ENCODE peak calls at places on chromosome 15, in four cellular contexts. One of them, this sample, is unnamed.
A peak's percentile ranks its signal among the peaks of the same experiment; 100 is the strongest.

GRCh38 chr15:64163662-64164362 is 990 bp upstream of the PPIB start:
- DNase-seq in IMR-90: no peak
- DNase-seq in mesenchymal stem cell: peak; percentile 38
- DNase-seq in neuronal stem cell: no peak
- DNase-seq in this sample: no peak

GRCh38 chr15:58392141-58392540 is 39.6 kb upstream of the LIPC start:
- DNase-seq in IMR-90: no peak
- DNase-seq in mesenchymal stem cell: no peak
- DNase-seq in neuronal stem cell: no peak
- DNase-seq in this sample: no peak

GRCh38 chr15:70246623-70247200 is 149.0 kb upstream of the TLE3 start:
- DNase-seq in IMR-90: no peak
- DNase-seq in mesenchymal stem cell: no peak
- DNase-seq in neuronal stem cell: no peak
- DNase-seq in this sample: no peak

GRCh38 chr15:97993310-97993738 is 32.8 kb downstream of the ARRDC4 start:
- DNase-seq in IMR-90: no peak
- DNase-seq in mesenchymal stem cell: no peak
- DNase-seq in neuronal stem cell: no peak
- DNase-seq in this sample: no peak

GRCh38 chr15:83919319-83919830 is 265.5 kb downstream of the ADAMTSL3 start:
- DNase-seq in IMR-90: no peak
- DNase-seq in mesenchymal stem cell: no peak
- DNase-seq in neuronal stem cell: no peak
- DNase-seq in this sample: no peak

GRCh38 chr15:62940755-62941361 is 101.7 kb upstream of the TPM1 start:
- DNase-seq in IMR-90: peak; percentile 98
- DNase-seq in mesenchymal stem cell: peak; percentile 99
- DNase-seq in neuronal stem cell: no peak
- DNase-seq in this sample: no peak

GRCh38 chr15:43383070-43383469 is 12.2 kb downstream of the TUBGCP4 start:
- DNase-seq in IMR-90: peak; percentile 78
- DNase-seq in mesenchymal stem cell: peak; percentile 66
- DNase-seq in neuronal stem cell: no peak
- DNase-seq in this sample: no peak

GRCh38 chr15:92011611-92012367 is 158.3 kb downstream of the SLCO3A1 start:
- DNase-seq in IMR-90: no peak
- DNase-seq in mesenchymal stem cell: no peak
- DNase-seq in neuronal stem cell: no peak
- DNase-seq in this sample: peak; percentile 38

GRCh38 chr15:49458145-49458544 is 35.1 kb downstream of the FGF7 start:
- DNase-seq in IMR-90: peak; percentile 63
- DNase-seq in mesenchymal stem cell: no peak
- DNase-seq in neuronal stem cell: no peak
- DNase-seq in this sample: no peak

GRCh38 chr15:92650256-92650655 is 5.3 kb downstream of the FAM174B start:
- DNase-seq in IMR-90: no peak
- DNase-seq in mesenchymal stem cell: no peak
- DNase-seq in neuronal stem cell: no peak
- DNase-seq in this sample: no peak

GRCh38 chr15:32956006-32956405 is 238.2 kb downstream of the GREM1 start:
- DNase-seq in IMR-90: peak; percentile 95
- DNase-seq in mesenchymal stem cell: peak; percentile 61
- DNase-seq in neuronal stem cell: peak; percentile 12
- DNase-seq in this sample: peak; percentile 42

GRCh38 chr15:41695750-41696436 is 35.7 kb downstream of the MGA start:
- DNase-seq in IMR-90: peak; percentile 73
- DNase-seq in mesenchymal stem cell: peak; percentile 64
- DNase-seq in neuronal stem cell: no peak
- DNase-seq in this sample: no peak

GRCh38 chr15:77870195-77871065 is 207.1 kb downstream of the TBC1D2B start:
- DNase-seq in IMR-90: peak; percentile 53
- DNase-seq in mesenchymal stem cell: peak; percentile 65
- DNase-seq in neuronal stem cell: peak; percentile 63
- DNase-seq in this sample: peak; percentile 90

GRCh38 chr15:31217566-31218270 is 108.9 kb upstream of the KLF13 start:
- DNase-seq in IMR-90: no peak
- DNase-seq in mesenchymal stem cell: no peak
- DNase-seq in neuronal stem cell: no peak
- DNase-seq in this sample: no peak

GRCh38 chr15:100031665-100032357 is 298.6 kb upstream of the LYSMD4 start:
- DNase-seq in IMR-90: no peak
- DNase-seq in mesenchymal stem cell: no peak
- DNase-seq in neuronal stem cell: no peak
- DNase-seq in this sample: no peak

GRCh38 chr15:44101944-44102343 is 93.1 kb downstream of the FRMD5 start:
- DNase-seq in IMR-90: peak; percentile 52
- DNase-seq in mesenchymal stem cell: no peak
- DNase-seq in neuronal stem cell: no peak
- DNase-seq in this sample: no peak

GRCh38 chr15:91224750-91225380 is 124.8 kb downstream of the SV2B start:
- DNase-seq in IMR-90: peak; percentile 41
- DNase-seq in mesenchymal stem cell: no peak
- DNase-seq in neuronal stem cell: peak; percentile 67
- DNase-seq in this sample: peak; percentile 33

GRCh38 chr15:70053006-70053702 is 44.6 kb downstream of the TLE3 start:
- DNase-seq in IMR-90: no peak
- DNase-seq in mesenchymal stem cell: no peak
- DNase-seq in neuronal stem cell: no peak
- DNase-seq in this sample: no peak

GRCh38 chr15:79115461-79115860 is 24.9 kb upstream of the RASGRF1 start:
- DNase-seq in IMR-90: no peak
- DNase-seq in mesenchymal stem cell: no peak
- DNase-seq in neuronal stem cell: no peak
- DNase-seq in this sample: peak; percentile 6

GRCh38 chr15:77632760-77633133 is at the start of gene LINGO1:
- DNase-seq in IMR-90: no peak
- DNase-seq in mesenchymal stem cell: peak; percentile 20
- DNase-seq in neuronal stem cell: peak; percentile 35
- DNase-seq in this sample: no peak

GRCh38 chr15:83732196-83732595 is 78.3 kb downstream of the ADAMTSL3 start:
- DNase-seq in IMR-90: no peak
- DNase-seq in mesenchymal stem cell: no peak
- DNase-seq in neuronal stem cell: no peak
- DNase-seq in this sample: no peak

GRCh38 chr15:60804986-60805949 is 326.3 kb upstream of the ICE2 start:
- DNase-seq in IMR-90: peak; percentile 74
- DNase-seq in mesenchymal stem cell: peak; percentile 88
- DNase-seq in neuronal stem cell: no peak
- DNase-seq in this sample: peak; percentile 93

GRCh38 chr15:46646476-46646875 is 1011.6 kb downstream of the SQOR start:
- DNase-seq in IMR-90: no peak
- DNase-seq in mesenchymal stem cell: no peak
- DNase-seq in neuronal stem cell: no peak
- DNase-seq in this sample: no peak

GRCh38 chr15:78715439-78715838 is 74.4 kb upstream of the CHRNB4 start:
- DNase-seq in IMR-90: no peak
- DNase-seq in mesenchymal stem cell: no peak
- DNase-seq in neuronal stem cell: no peak
- DNase-seq in this sample: no peak

GRCh38 chr15:31487811-31488436 is 161.3 kb downstream of the KLF13 start:
- DNase-seq in IMR-90: peak; percentile 43
- DNase-seq in mesenchymal stem cell: no peak
- DNase-seq in neuronal stem cell: no peak
- DNase-seq in this sample: peak; percentile 39

GRCh38 chr15:72341361-72341760 is 21.4 kb upstream of the CELF6 start:
- DNase-seq in IMR-90: no peak
- DNase-seq in mesenchymal stem cell: peak; percentile 29
- DNase-seq in neuronal stem cell: peak; percentile 18
- DNase-seq in this sample: peak; percentile 85

GRCh38 chr15:71807125-71807629 is 3.2 kb upstream of the NR2E3 start:
- DNase-seq in IMR-90: no peak
- DNase-seq in mesenchymal stem cell: peak; percentile 10
- DNase-seq in neuronal stem cell: peak; percentile 57
- DNase-seq in this sample: peak; percentile 65

DNA sequence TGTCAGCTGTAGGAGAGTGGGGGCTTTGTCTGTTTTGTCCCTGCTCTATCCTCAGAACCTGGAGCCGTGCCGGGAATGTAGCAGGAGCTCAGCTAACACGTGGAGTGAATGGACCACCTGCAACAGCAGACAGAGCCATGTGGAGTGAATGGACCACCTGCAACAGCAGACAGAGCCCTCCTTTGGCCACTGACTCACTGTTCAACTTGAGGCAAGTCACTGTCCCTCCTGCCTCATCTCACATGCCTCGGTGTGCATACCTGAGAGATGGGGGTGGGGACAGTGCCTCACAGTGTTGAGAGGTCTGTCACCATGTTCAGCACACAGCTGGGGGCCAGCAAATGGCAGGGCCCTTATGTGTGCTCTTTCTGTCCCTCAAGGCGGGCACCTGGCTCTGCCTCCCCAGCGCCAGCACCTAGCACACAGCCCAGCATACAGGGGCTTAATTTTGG is 27.9 kb downstream of the FEM1B start:
- DNase-seq in IMR-90: no peak
- DNase-seq in mesenchymal stem cell: no peak
- DNase-seq in neuronal stem cell: no peak
- DNase-seq in this sample: peak; percentile 43
- H2BK15ac ChIP-seq in IMR-90: no peak overlapping the region
- H2BK15ac ChIP-seq in mesenchymal stem cell: no peak overlapping the region
- H2BK15ac ChIP-seq in neuronal stem cell: no peak overlapping the region
- H2BK15ac ChIP-seq in this sample: no peak overlapping the region

DNA sequence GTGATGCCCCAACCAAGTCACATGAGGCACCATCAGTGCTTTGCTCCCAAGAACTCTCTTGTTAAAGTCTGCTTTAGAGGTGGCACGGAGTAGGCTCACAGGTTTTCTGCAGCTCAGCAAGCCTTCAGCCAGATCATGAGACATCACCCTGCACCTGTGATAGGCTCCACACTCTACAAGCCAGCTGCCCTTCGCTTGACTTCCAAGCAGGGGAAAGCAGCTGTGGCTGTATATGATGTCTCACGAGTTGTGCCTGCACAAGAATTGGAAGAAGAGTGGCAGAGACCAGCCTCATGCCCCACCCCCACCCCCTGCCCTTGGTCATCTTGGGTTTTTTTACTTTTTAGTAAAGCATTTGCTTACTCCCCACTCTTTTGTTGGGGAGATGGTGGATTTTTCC is 22.5 kb downstream of the MRPS11 start:
- DNase-seq in IMR-90: no peak
- DNase-seq in mesenchymal stem cell: no peak
- DNase-seq in neuronal stem cell: no peak
- DNase-seq in this sample: no peak
- H2BK15ac ChIP-seq in IMR-90: no peak overlapping the region
- H2BK15ac ChIP-seq in mesenchymal stem cell: no peak overlapping the region
- H2BK15ac ChIP-seq in neuronal stem cell: no peak overlapping the region
- H2BK15ac ChIP-seq in this sample: no peak overlapping the region

GRCh38 chr15:66070220-66070934 is 183.2 kb downstream of the MEGF11 start:
- DNase-seq in IMR-90: no peak
- DNase-seq in mesenchymal stem cell: no peak
- DNase-seq in neuronal stem cell: no peak
- DNase-seq in this sample: no peak
- H2BK15ac ChIP-seq in IMR-90: no peak overlapping the region
- H2BK15ac ChIP-seq in mesenchymal stem cell: no peak overlapping the region
- H2BK15ac ChIP-seq in neuronal stem cell: no peak overlapping the region
- H2BK15ac ChIP-seq in this sample: no peak overlapping the region

GRCh38 chr15:89196241-89196640 is 25.1 kb downstream of the RLBP1 start:
- DNase-seq in IMR-90: no peak
- DNase-seq in mesenchymal stem cell: no peak
- DNase-seq in neuronal stem cell: no peak
- DNase-seq in this sample: no peak

GRCh38 chr15:89197503-89197971 is 23.8 kb downstream of the RLBP1 start:
- DNase-seq in IMR-90: no peak
- DNase-seq in mesenchymal stem cell: no peak
- DNase-seq in neuronal stem cell: peak; percentile 80
- DNase-seq in this sample: peak; percentile 75

GRCh38 chr15:89195836-89196235 is 25.5 kb downstream of the RLBP1 start:
- DNase-seq in IMR-90: peak; percentile 49
- DNase-seq in mesenchymal stem cell: no peak
- DNase-seq in neuronal stem cell: no peak
- DNase-seq in this sample: no peak

GRCh38 chr15:89198196-89198595 is 23.2 kb downstream of the RLBP1 start:
- DNase-seq in IMR-90: no peak
- DNase-seq in mesenchymal stem cell: no peak
- DNase-seq in neuronal stem cell: no peak
- DNase-seq in this sample: no peak

DNA sequence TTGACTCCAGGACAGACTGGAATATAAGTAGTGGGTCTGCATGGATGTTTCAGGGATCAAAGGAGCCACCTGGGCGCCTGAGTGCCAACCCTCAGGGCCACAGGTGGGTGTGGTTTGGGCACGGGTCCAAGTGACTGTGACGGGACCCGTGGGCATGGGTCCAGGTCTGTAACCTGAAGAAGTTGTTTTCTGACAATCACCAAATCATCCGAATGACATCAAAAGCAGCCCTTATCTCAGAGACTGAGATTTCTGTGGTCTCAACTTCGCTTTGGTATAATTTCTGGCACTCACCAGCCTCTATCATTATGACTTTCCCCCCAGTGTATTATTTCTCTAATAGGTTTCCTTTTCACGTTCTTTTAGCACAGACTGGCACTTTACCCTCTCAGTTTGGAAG is 24.4 kb downstream of the RLBP1 start:
- DNase-seq in IMR-90: no peak
- DNase-seq in mesenchymal stem cell: no peak
- DNase-seq in neuronal stem cell: no peak
- DNase-seq in this sample: no peak
- H2BK15ac ChIP-seq in IMR-90: no peak overlapping the region
- H2BK15ac ChIP-seq in mesenchymal stem cell: no peak overlapping the region
- H2BK15ac ChIP-seq in neuronal stem cell: no peak overlapping the region
- H2BK15ac ChIP-seq in this sample: no peak overlapping the region

GRCh38 chr15:51054535-51054934 is 40.2 kb downstream of the TNFAIP8L3 start:
- DNase-seq in IMR-90: no peak
- DNase-seq in mesenchymal stem cell: no peak
- DNase-seq in neuronal stem cell: no peak
- DNase-seq in this sample: no peak
- H2BK15ac ChIP-seq in IMR-90: no peak overlapping the region
- H2BK15ac ChIP-seq in mesenchymal stem cell: no peak overlapping the region
- H2BK15ac ChIP-seq in neuronal stem cell: no peak overlapping the region
- H2BK15ac ChIP-seq in this sample: no peak overlapping the region

GRCh38 chr15:55800216-55800615 is 57.3 kb upstream of the PRTG start:
- DNase-seq in IMR-90: no peak
- DNase-seq in mesenchymal stem cell: no peak
- DNase-seq in neuronal stem cell: no peak
- DNase-seq in this sample: no peak
- H2BK15ac ChIP-seq in IMR-90: no peak overlapping the region
- H2BK15ac ChIP-seq in mesenchymal stem cell: no peak overlapping the region
- H2BK15ac ChIP-seq in neuronal stem cell: no peak overlapping the region
- H2BK15ac ChIP-seq in this sample: no peak overlapping the region

DNA sequence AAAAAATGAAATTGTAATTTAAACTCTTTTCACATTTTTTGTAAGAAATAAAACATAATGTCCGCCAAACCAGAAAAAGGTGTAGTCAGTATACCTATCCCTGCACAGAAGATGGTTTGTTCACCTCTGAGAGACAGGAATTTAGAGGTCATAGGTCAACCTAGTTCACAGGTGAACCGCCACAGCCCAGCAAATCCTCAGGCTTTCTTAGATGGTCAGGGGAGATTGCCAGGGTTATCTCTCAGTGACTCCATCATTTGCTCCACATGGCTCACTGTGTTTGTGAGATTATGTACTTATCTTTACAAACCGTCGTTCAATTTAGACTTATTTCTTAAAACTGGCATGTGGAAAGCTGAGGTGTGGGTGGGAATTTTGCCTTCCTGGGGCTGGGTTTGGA is 264.2 kb downstream of the GABRG3 start:
- DNase-seq in IMR-90: no peak
- DNase-seq in mesenchymal stem cell: no peak
- DNase-seq in neuronal stem cell: no peak
- DNase-seq in this sample: no peak
- H2BK15ac ChIP-seq in IMR-90: no peak overlapping the region
- H2BK15ac ChIP-seq in mesenchymal stem cell: no peak overlapping the region
- H2BK15ac ChIP-seq in neuronal stem cell: no peak overlapping the region
- H2BK15ac ChIP-seq in this sample: no peak overlapping the region

GRCh38 chr15:82710208-82710555 is 507 bp upstream of the AP3B2 start:
- DNase-seq in IMR-90: no peak
- DNase-seq in mesenchymal stem cell: no peak
- DNase-seq in neuronal stem cell: no peak
- DNase-seq in this sample: no peak
- H2BK15ac ChIP-seq in IMR-90: no peak overlapping the region
- H2BK15ac ChIP-seq in mesenchymal stem cell: no peak overlapping the region
- H2BK15ac ChIP-seq in neuronal stem cell: peak overlapping the region; percentile 32
- H2BK15ac ChIP-seq in this sample: peak overlapping the region; percentile 75

This sample was measured in H9.